ENCODE peak calls at places on chromosomes 4 and X, in ten cellular contexts. V, A, Q, J, F, K, U, G, B and W are unnamed samples. For H3K36me3, the result is how much of the 10 kb centered on the place peaks cover.

GRCh38 chrX:154097597-154098541 is at the start of gene MECP2:
- DNase-seq in K (peak), U (peak), Q (peak), F (peak), B (peak), V (peak), A (peak), J (peak), G (peak), W (peak)

GRCh38 chr4:149997881-149998421 is 80.3 kb upstream of the DCLK2 start:
- DNase-seq in G (no peak), U (no peak), B (no peak), A (peak), V (no peak), Q (no peak), F (peak), J (no peak), K (peak), W (peak)

GRCh38 chr4:14831447-14831846 is 170.8 kb upstream of the CPEB2 start:
- DNase-seq in G (no peak), Q (no peak), F (peak), K (no peak), U (no peak), B (no peak), A (no peak), V (no peak), J (no peak), W (no peak)

GRCh38 chr4:41865306-41865980 is 69.8 kb upstream of the TMEM33 start:
- DNase-seq in G (no peak), A (no peak), V (no peak), K (no peak), F (no peak), U (peak), J (no peak), Q (no peak), B (no peak), W (no peak)

GRCh38 chr4:138816883-138817282 is 198.7 kb upstream of the NOCT start:
- DNase-seq in Q (no peak), B (no peak), U (no peak), K (no peak), G (no peak), V (no peak), A (no peak), J (no peak), F (no peak), W (no peak)

GRCh38 chr4:170015285-170015684 is 10.9 kb downstream of the MFAP3L start:
- DNase-seq in B (no peak), J (no peak), K (no peak), V (no peak), Q (no peak), G (no peak), F (no peak), U (no peak), A (no peak), W (no peak)

GRCh38 chrX:2928127-2928582 is 984 bp downstream of the ARSD start:
- DNase-seq in J (no peak), K (no peak), A (peak), B (no peak), F (no peak), G (peak), V (no peak), Q (peak), U (peak), W (peak)

GRCh38 chr4:41883988-41884737 is 51.1 kb upstream of the TMEM33 start:
- DNase-seq in K (no peak), Q (no peak), A (no peak), F (peak), V (no peak), U (no peak), G (no peak), J (no peak), B (no peak), W (no peak)

GRCh38 chr4:38815879-38816782 is 11.5 kb upstream of the TLR1 start:
- DNase-seq in B (no peak), K (no peak), V (no peak), G (no peak), F (no peak), A (peak), U (no peak), J (peak), Q (no peak), W (no peak)

DNA sequence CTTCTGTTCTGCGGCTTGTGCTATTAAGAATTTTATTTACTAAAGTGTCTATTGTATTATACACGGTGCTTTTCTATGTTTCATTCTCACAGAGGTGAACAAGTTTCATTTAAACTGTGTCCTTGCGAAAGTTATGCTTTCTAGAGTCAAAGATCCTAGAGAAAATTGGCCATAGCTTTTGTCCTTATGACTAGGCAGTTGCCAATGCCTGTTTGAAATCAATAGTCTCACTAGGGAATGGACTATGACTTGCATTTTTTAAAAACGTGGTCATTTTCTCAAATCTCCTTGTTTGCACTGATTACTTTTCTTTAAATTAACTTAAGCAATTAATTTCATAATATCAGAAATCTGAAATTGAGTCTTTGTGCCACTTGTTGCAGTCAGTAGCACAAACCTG is 211.7 kb upstream of the MID1 start:
- DNase-seq in Q (no peak), J (no peak), A (no peak), K (no peak), G (no peak), U (no peak), B (no peak), F (peak), V (no peak), W (no peak)
- H3K4me3 ChIP-seq in Q (no peak), J (no peak), A (no peak), K (no peak), G (peak), U (peak), B (no peak), F (peak), V (no peak), W (no peak)

DNA sequence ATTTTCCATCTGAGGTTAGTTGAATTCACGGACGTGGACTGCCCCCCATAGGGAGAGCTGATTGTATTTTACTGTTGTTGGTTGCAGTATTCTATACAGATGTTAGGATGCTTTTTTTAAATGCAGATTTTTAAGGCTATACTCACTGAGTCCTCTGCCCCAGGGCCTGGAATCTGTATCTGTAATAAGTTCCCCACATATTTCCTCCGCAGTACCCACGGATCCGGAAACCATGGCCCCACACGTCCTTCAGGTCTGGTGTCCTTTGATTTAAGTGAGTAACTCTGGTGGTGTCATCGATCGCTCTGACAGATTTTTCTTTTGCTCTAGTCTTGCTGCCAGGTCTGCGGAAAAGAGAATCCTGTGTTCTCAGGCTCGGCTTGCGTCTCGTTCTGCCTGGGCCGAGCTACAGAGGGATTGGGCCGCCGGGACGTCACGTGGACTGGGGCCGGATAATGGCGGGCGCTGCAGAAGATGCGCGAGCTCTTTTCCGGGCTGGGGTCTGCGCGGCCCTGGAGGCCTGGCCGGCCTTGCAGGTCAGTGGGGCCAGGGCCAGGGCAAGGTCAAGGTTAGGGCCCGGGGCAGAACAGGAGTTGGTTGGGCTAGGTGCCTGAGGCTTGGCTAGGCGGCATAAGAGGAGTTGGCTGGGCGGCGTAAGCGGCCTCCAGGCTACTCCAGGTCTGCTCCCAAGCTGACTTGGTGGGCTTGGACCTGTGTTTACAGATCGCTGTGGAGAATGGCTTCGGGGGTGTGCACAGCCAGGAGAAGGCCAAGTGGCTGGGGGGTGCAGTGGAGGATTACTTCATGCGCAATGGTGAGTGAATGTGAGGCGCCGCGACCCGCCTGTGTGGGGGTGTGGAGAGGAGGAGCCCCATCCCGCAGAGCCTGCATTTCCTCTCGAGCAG is at the start of gene TSR2:
- DNase-seq in B (peak), K (peak), F (peak), A (peak), Q (peak), U (peak), G (peak), J (peak), V (peak), W (peak)
- TF ChIP-seq CTCF in B (no peak), K (peak), F (peak), A (peak), Q (peak), U (peak), G (no peak), J (no peak), V (no peak), W (peak)

GRCh38 chrX:130028196-130028595 is 45.8 kb downstream of the BCORL1 start:
- DNase-seq in B (peak), Q (peak), J (peak), K (peak), A (peak), F (peak), G (no peak), V (peak), U (peak), W (no peak)

GRCh38 chrX:130034178-130034577 is 51.7 kb downstream of the BCORL1 start:
- DNase-seq in Q (no peak), F (no peak), B (no peak), K (no peak), A (no peak), V (no peak), U (no peak), G (no peak), J (no peak), W (no peak)

GRCh38 chrX:130032552-130032951 is 50.1 kb downstream of the BCORL1 start:
- DNase-seq in A (no peak), B (no peak), K (no peak), F (no peak), J (no peak), U (no peak), V (no peak), G (no peak), Q (no peak), W (no peak)

GRCh38 chrX:130027569-130027968 is 45.1 kb downstream of the BCORL1 start:
- DNase-seq in U (no peak), B (no peak), K (no peak), J (no peak), A (no peak), Q (no peak), G (no peak), V (no peak), F (no peak), W (no peak)

DNA sequence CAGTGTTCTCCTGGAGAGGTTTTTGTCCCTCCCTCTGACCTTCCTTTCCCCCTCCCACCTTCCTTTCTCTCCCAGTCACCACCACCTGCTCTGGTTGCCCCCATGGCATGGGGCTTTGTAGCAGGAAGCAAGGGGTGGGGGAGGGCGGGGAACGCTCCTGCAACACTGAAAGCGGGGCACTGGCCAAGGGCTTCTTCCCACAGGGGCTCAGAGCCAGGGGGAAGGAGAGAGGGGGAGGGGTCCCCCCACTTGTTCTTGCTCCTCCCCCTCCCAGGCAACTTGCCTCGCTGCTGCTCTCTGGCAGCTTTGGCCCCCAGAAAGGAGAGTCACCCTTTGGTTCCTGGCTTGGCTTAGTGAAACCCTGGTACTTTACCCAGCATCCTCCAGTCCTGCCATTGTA is 48.4 kb downstream of the BCORL1 start:
- DNase-seq in Q (no peak), K (no peak), A (no peak), B (no peak), F (no peak), U (no peak), V (no peak), J (no peak), G (no peak), W (no peak)
- H3K36me3 ChIP-seq in Q (under half), K (under half), A (under half), B (under half), F (under half), U (under half), V (under half), J (under half), G (half or more), W (under half)

GRCh38 chr4:112649055-112649408 is 12.1 kb downstream of the LARP7 start:
- DNase-seq in G (no peak), J (no peak), K (no peak), Q (no peak), F (no peak), A (no peak), V (no peak), B (no peak), U (no peak), W (no peak)
- H3K4me3 ChIP-seq in G (no peak), J (no peak), K (no peak), Q (no peak), F (no peak), A (no peak), V (no peak), B (no peak), U (no peak), W (no peak)

GRCh38 chr4:47462799-47463234 is 685 bp downstream of the COMMD8 start:
- DNase-seq in U (no peak), A (peak), F (no peak), V (no peak), B (no peak), Q (no peak), K (no peak), J (peak), G (no peak), W (no peak)

GRCh38 chr4:47468686-47469365 is 5.3 kb upstream of the COMMD8 start:
- DNase-seq in A (peak), F (no peak), K (no peak), J (no peak), V (no peak), U (peak), B (no peak), Q (peak), G (no peak), W (no peak)

GRCh38 chr4:47466061-47466785 is 2.7 kb upstream of the COMMD8 start:
- DNase-seq in B (no peak), J (no peak), A (no peak), V (no peak), G (no peak), Q (no peak), K (no peak), F (no peak), U (no peak), W (no peak)

GRCh38 chr4:47465008-47465407 is 1.5 kb upstream of the COMMD8 start:
- DNase-seq in F (no peak), G (no peak), U (no peak), A (no peak), V (no peak), J (no peak), Q (no peak), K (no peak), B (no peak), W (no peak)

GRCh38 chr4:47463235-47463956 is at the start of gene COMMD8:
- DNase-seq in B (peak), G (peak), V (peak), A (peak), Q (peak), K (peak), J (peak), U (peak), F (peak), W (peak)
- TF ChIP-seq CTCF in B (no peak), G (no peak), V (peak), A (peak), Q (peak), K (no peak), J (peak), U (peak), F (no peak), W (peak)

DNA sequence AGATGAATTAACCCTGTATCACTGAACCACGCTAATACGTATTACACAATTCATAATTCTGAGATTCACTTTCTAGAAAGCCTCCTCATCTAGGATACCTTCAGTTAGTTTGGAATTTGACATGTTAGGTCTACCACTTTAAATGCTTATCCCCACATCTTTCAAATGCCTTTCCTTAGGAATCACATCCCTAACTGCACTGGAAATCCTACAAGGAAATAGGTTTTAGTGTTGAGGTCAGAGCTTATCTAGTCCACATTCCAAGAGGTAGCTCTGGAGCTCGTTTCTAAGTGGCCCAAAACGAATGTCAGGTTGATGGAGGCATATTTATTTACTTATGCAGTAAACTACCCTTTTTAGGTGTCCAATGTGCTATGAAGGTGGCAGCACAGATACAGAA is 18.0 kb downstream of the PDHA1 start:
- DNase-seq in J (no peak), F (no peak), B (no peak), Q (no peak), G (no peak), A (peak), K (no peak), U (no peak), V (no peak), W (no peak)
- H3K36me3 ChIP-seq in J (under half), F (under half), B (under half), Q (under half), G (half or more), A (under half), K (under half), U (under half), V (under half), W (under half)

GRCh38 chrX:102154218-102154860 is 1.4 kb downstream of the BEX5 start:
- DNase-seq in U (no peak), G (no peak), F (no peak), K (no peak), B (no peak), A (no peak), Q (no peak), V (no peak), J (peak), W (no peak)
- H3K4me3 ChIP-seq in U (no peak), G (no peak), F (peak), K (no peak), B (peak), A (no peak), Q (no peak), V (no peak), J (peak), W (no peak)